ENCODE peak calls at places on chromosomes 1 and 21, in ten cellular contexts. One of them, this sample, is unnamed.

GRCh38 chr1:69081671-69082070 is 486.1 kb upstream of the LRRC7 start:
- DNase-seq in activated T-cell treated with anti-CD3 and anti-CD28 coated beads, Interleukin-2, amount 50 U/mL, for 1 hour: no peak
- DNase-seq in NCI-H1417: no peak
- DNase-seq in colonic mucosa: no peak
- DNase-seq in cortex of kidney: no peak
- DNase-seq in posterior cingulate gyrus: no peak
- DNase-seq in DMS153: no peak
- DNase-seq in activated CD4-positive, alpha-beta T cell treated with anti-CD3 and anti-CD28 coated beads, Interleukin-2, amount 50 U/mL, for 1 hour: no peak
- DNase-seq in T-helper 9 cell: no peak
- DNase-seq in neural crest cell: no peak
- DNase-seq in this sample: no peak

GRCh38 chr1:27536767-27537166 is 46.8 kb upstream of the WASF2 start:
- DNase-seq in activated T-cell treated with anti-CD3 and anti-CD28 coated beads, Interleukin-2, amount 50 U/mL, for 1 hour: no peak
- DNase-seq in NCI-H1417: peak; percentile 75
- DNase-seq in colonic mucosa: no peak
- DNase-seq in cortex of kidney: no peak
- DNase-seq in posterior cingulate gyrus: peak; percentile 96
- DNase-seq in DMS153: peak; percentile 28
- DNase-seq in activated CD4-positive, alpha-beta T cell treated with anti-CD3 and anti-CD28 coated beads, Interleukin-2, amount 50 U/mL, for 1 hour: no peak
- DNase-seq in T-helper 9 cell: no peak
- DNase-seq in neural crest cell: no peak
- DNase-seq in this sample: no peak

GRCh38 chr1:152002960-152003359 is 9.3 kb upstream of the S100A10 start:
- DNase-seq in activated T-cell treated with anti-CD3 and anti-CD28 coated beads, Interleukin-2, amount 50 U/mL, for 1 hour: no peak
- DNase-seq in NCI-H1417: no peak
- DNase-seq in colonic mucosa: no peak
- DNase-seq in cortex of kidney: no peak
- DNase-seq in posterior cingulate gyrus: peak; percentile 73
- DNase-seq in DMS153: no peak
- DNase-seq in activated CD4-positive, alpha-beta T cell treated with anti-CD3 and anti-CD28 coated beads, Interleukin-2, amount 50 U/mL, for 1 hour: no peak
- DNase-seq in T-helper 9 cell: no peak
- DNase-seq in neural crest cell: no peak
- DNase-seq in this sample: no peak

GRCh38 chr1:86227026-86227425 is 70.5 kb upstream of the COL24A1 start:
- DNase-seq in activated T-cell treated with anti-CD3 and anti-CD28 coated beads, Interleukin-2, amount 50 U/mL, for 1 hour: no peak
- DNase-seq in NCI-H1417: no peak
- DNase-seq in colonic mucosa: no peak
- DNase-seq in cortex of kidney: no peak
- DNase-seq in posterior cingulate gyrus: no peak
- DNase-seq in DMS153: no peak
- DNase-seq in activated CD4-positive, alpha-beta T cell treated with anti-CD3 and anti-CD28 coated beads, Interleukin-2, amount 50 U/mL, for 1 hour: no peak
- DNase-seq in T-helper 9 cell: no peak
- DNase-seq in neural crest cell: no peak
- DNase-seq in this sample: no peak

GRCh38 chr1:108082741-108083562 is 117.2 kb downstream of the SLC25A24 start:
- DNase-seq in activated T-cell treated with anti-CD3 and anti-CD28 coated beads, Interleukin-2, amount 50 U/mL, for 1 hour: no peak
- DNase-seq in NCI-H1417: peak; percentile 39
- DNase-seq in colonic mucosa: no peak
- DNase-seq in cortex of kidney: no peak
- DNase-seq in posterior cingulate gyrus: no peak
- DNase-seq in DMS153: peak; percentile 88
- DNase-seq in activated CD4-positive, alpha-beta T cell treated with anti-CD3 and anti-CD28 coated beads, Interleukin-2, amount 50 U/mL, for 1 hour: no peak
- DNase-seq in T-helper 9 cell: no peak
- DNase-seq in neural crest cell: no peak
- DNase-seq in this sample: no peak

GRCh38 chr21:41482321-41482720 is 25.6 kb downstream of the TMPRSS2 start:
- DNase-seq in activated T-cell treated with anti-CD3 and anti-CD28 coated beads, Interleukin-2, amount 50 U/mL, for 1 hour: no peak
- DNase-seq in NCI-H1417: no peak
- DNase-seq in colonic mucosa: no peak
- DNase-seq in cortex of kidney: no peak
- DNase-seq in posterior cingulate gyrus: no peak
- DNase-seq in DMS153: no peak
- DNase-seq in activated CD4-positive, alpha-beta T cell treated with anti-CD3 and anti-CD28 coated beads, Interleukin-2, amount 50 U/mL, for 1 hour: no peak
- DNase-seq in T-helper 9 cell: no peak
- DNase-seq in neural crest cell: no peak
- DNase-seq in this sample: no peak

GRCh38 chr1:164702216-164702615 is 143.2 kb downstream of the PBX1 start:
- DNase-seq in activated T-cell treated with anti-CD3 and anti-CD28 coated beads, Interleukin-2, amount 50 U/mL, for 1 hour: no peak
- DNase-seq in NCI-H1417: no peak
- DNase-seq in colonic mucosa: no peak
- DNase-seq in cortex of kidney: no peak
- DNase-seq in posterior cingulate gyrus: no peak
- DNase-seq in DMS153: peak; percentile 41
- DNase-seq in activated CD4-positive, alpha-beta T cell treated with anti-CD3 and anti-CD28 coated beads, Interleukin-2, amount 50 U/mL, for 1 hour: no peak
- DNase-seq in T-helper 9 cell: no peak
- DNase-seq in neural crest cell: no peak
- DNase-seq in this sample: no peak

GRCh38 chr1:222240536-222241181 is 307.2 kb downstream of the HHIPL2 start:
- DNase-seq in activated T-cell treated with anti-CD3 and anti-CD28 coated beads, Interleukin-2, amount 50 U/mL, for 1 hour: no peak
- DNase-seq in NCI-H1417: peak; percentile 69
- DNase-seq in colonic mucosa: no peak
- DNase-seq in cortex of kidney: no peak
- DNase-seq in posterior cingulate gyrus: no peak
- DNase-seq in DMS153: no peak
- DNase-seq in activated CD4-positive, alpha-beta T cell treated with anti-CD3 and anti-CD28 coated beads, Interleukin-2, amount 50 U/mL, for 1 hour: no peak
- DNase-seq in T-helper 9 cell: no peak
- DNase-seq in neural crest cell: no peak
- DNase-seq in this sample: no peak

GRCh38 chr1:22380024-22380785 is 71.4 kb upstream of the ZBTB40 start:
- DNase-seq in activated T-cell treated with anti-CD3 and anti-CD28 coated beads, Interleukin-2, amount 50 U/mL, for 1 hour: no peak
- DNase-seq in NCI-H1417: no peak
- DNase-seq in colonic mucosa: no peak
- DNase-seq in cortex of kidney: no peak
- DNase-seq in posterior cingulate gyrus: no peak
- DNase-seq in DMS153: no peak
- DNase-seq in activated CD4-positive, alpha-beta T cell treated with anti-CD3 and anti-CD28 coated beads, Interleukin-2, amount 50 U/mL, for 1 hour: no peak
- DNase-seq in T-helper 9 cell: no peak
- DNase-seq in neural crest cell: no peak
- DNase-seq in this sample: no peak

GRCh38 chr1:3074297-3074741 is 5.3 kb downstream of the PRDM16 start:
- DNase-seq in activated T-cell treated with anti-CD3 and anti-CD28 coated beads, Interleukin-2, amount 50 U/mL, for 1 hour: no peak
- DNase-seq in NCI-H1417: no peak
- DNase-seq in colonic mucosa: no peak
- DNase-seq in cortex of kidney: no peak
- DNase-seq in posterior cingulate gyrus: no peak
- DNase-seq in DMS153: no peak
- DNase-seq in activated CD4-positive, alpha-beta T cell treated with anti-CD3 and anti-CD28 coated beads, Interleukin-2, amount 50 U/mL, for 1 hour: no peak
- DNase-seq in T-helper 9 cell: no peak
- DNase-seq in neural crest cell: no peak
- DNase-seq in this sample: no peak

GRCh38 chr1:153364181-153364580 is 6.5 kb downstream of the S100A9 start:
- DNase-seq in activated T-cell treated with anti-CD3 and anti-CD28 coated beads, Interleukin-2, amount 50 U/mL, for 1 hour: no peak
- DNase-seq in NCI-H1417: no peak
- DNase-seq in colonic mucosa: peak; percentile 9
- DNase-seq in cortex of kidney: no peak
- DNase-seq in posterior cingulate gyrus: no peak
- DNase-seq in DMS153: no peak
- DNase-seq in activated CD4-positive, alpha-beta T cell treated with anti-CD3 and anti-CD28 coated beads, Interleukin-2, amount 50 U/mL, for 1 hour: no peak
- DNase-seq in T-helper 9 cell: no peak
- DNase-seq in neural crest cell: no peak
- DNase-seq in this sample: no peak

GRCh38 chr1:204077979-204078696 is 5.2 kb downstream of the SOX13 start:
- DNase-seq in activated T-cell treated with anti-CD3 and anti-CD28 coated beads, Interleukin-2, amount 50 U/mL, for 1 hour: no peak
- DNase-seq in NCI-H1417: peak; percentile 89
- DNase-seq in colonic mucosa: no peak
- DNase-seq in cortex of kidney: no peak
- DNase-seq in posterior cingulate gyrus: no peak
- DNase-seq in DMS153: peak; percentile 98
- DNase-seq in activated CD4-positive, alpha-beta T cell treated with anti-CD3 and anti-CD28 coated beads, Interleukin-2, amount 50 U/mL, for 1 hour: no peak
- DNase-seq in T-helper 9 cell: no peak
- DNase-seq in neural crest cell: no peak
- DNase-seq in this sample: peak; percentile 55

GRCh38 chr1:7225711-7226505 is 440.7 kb downstream of the CAMTA1 start:
- DNase-seq in activated T-cell treated with anti-CD3 and anti-CD28 coated beads, Interleukin-2, amount 50 U/mL, for 1 hour: no peak
- DNase-seq in NCI-H1417: no peak
- DNase-seq in colonic mucosa: peak; percentile 2
- DNase-seq in cortex of kidney: no peak
- DNase-seq in posterior cingulate gyrus: no peak
- DNase-seq in DMS153: no peak
- DNase-seq in activated CD4-positive, alpha-beta T cell treated with anti-CD3 and anti-CD28 coated beads, Interleukin-2, amount 50 U/mL, for 1 hour: no peak
- DNase-seq in T-helper 9 cell: no peak
- DNase-seq in neural crest cell: no peak
- DNase-seq in this sample: no peak

GRCh38 chr1:79875187-79875586 is 868.7 kb upstream of the ADGRL4 start:
- DNase-seq in activated T-cell treated with anti-CD3 and anti-CD28 coated beads, Interleukin-2, amount 50 U/mL, for 1 hour: no peak
- DNase-seq in NCI-H1417: no peak
- DNase-seq in colonic mucosa: no peak
- DNase-seq in cortex of kidney: no peak
- DNase-seq in posterior cingulate gyrus: no peak
- DNase-seq in DMS153: no peak
- DNase-seq in activated CD4-positive, alpha-beta T cell treated with anti-CD3 and anti-CD28 coated beads, Interleukin-2, amount 50 U/mL, for 1 hour: no peak
- DNase-seq in T-helper 9 cell: no peak
- DNase-seq in neural crest cell: no peak
- DNase-seq in this sample: no peak

GRCh38 chr1:241776911-241777310 is 71.1 kb upstream of the EXO1 start:
- DNase-seq in activated T-cell treated with anti-CD3 and anti-CD28 coated beads, Interleukin-2, amount 50 U/mL, for 1 hour: no peak
- DNase-seq in NCI-H1417: no peak
- DNase-seq in colonic mucosa: no peak
- DNase-seq in cortex of kidney: no peak
- DNase-seq in posterior cingulate gyrus: no peak
- DNase-seq in DMS153: no peak
- DNase-seq in activated CD4-positive, alpha-beta T cell treated with anti-CD3 and anti-CD28 coated beads, Interleukin-2, amount 50 U/mL, for 1 hour: no peak
- DNase-seq in T-helper 9 cell: no peak
- DNase-seq in neural crest cell: no peak
- DNase-seq in this sample: no peak

GRCh38 chr1:207868252-207868768 is 42.6 kb downstream of the CD34 start:
- DNase-seq in activated T-cell treated with anti-CD3 and anti-CD28 coated beads, Interleukin-2, amount 50 U/mL, for 1 hour: peak; percentile 31
- DNase-seq in NCI-H1417: peak; percentile 60
- DNase-seq in colonic mucosa: peak; percentile 81
- DNase-seq in cortex of kidney: no peak
- DNase-seq in posterior cingulate gyrus: peak; percentile 83
- DNase-seq in DMS153: peak; percentile 11
- DNase-seq in activated CD4-positive, alpha-beta T cell treated with anti-CD3 and anti-CD28 coated beads, Interleukin-2, amount 50 U/mL, for 1 hour: no peak
- DNase-seq in T-helper 9 cell: no peak
- DNase-seq in neural crest cell: no peak
- DNase-seq in this sample: no peak

GRCh38 chr1:151989131-151989868 is 4.4 kb downstream of the S100A10 start:
- DNase-seq in activated T-cell treated with anti-CD3 and anti-CD28 coated beads, Interleukin-2, amount 50 U/mL, for 1 hour: peak; percentile 39
- DNase-seq in NCI-H1417: no peak
- DNase-seq in colonic mucosa: peak; percentile 84
- DNase-seq in cortex of kidney: no peak
- DNase-seq in posterior cingulate gyrus: no peak
- DNase-seq in DMS153: no peak
- DNase-seq in activated CD4-positive, alpha-beta T cell treated with anti-CD3 and anti-CD28 coated beads, Interleukin-2, amount 50 U/mL, for 1 hour: peak; percentile 35
- DNase-seq in T-helper 9 cell: no peak
- DNase-seq in neural crest cell: no peak
- DNase-seq in this sample: peak; percentile 51

GRCh38 chr21:16241500-16241963 is 511.8 kb downstream of the USP25 start:
- DNase-seq in activated T-cell treated with anti-CD3 and anti-CD28 coated beads, Interleukin-2, amount 50 U/mL, for 1 hour: no peak
- DNase-seq in NCI-H1417: peak; percentile 35
- DNase-seq in colonic mucosa: no peak
- DNase-seq in cortex of kidney: no peak
- DNase-seq in posterior cingulate gyrus: no peak
- DNase-seq in DMS153: no peak
- DNase-seq in activated CD4-positive, alpha-beta T cell treated with anti-CD3 and anti-CD28 coated beads, Interleukin-2, amount 50 U/mL, for 1 hour: no peak
- DNase-seq in T-helper 9 cell: no peak
- DNase-seq in neural crest cell: no peak
- DNase-seq in this sample: no peak

GRCh38 chr1:94926365-94926914 is 470 bp downstream of the CNN3 start:
- DNase-seq in activated T-cell treated with anti-CD3 and anti-CD28 coated beads, Interleukin-2, amount 50 U/mL, for 1 hour: peak; percentile 47
- DNase-seq in NCI-H1417: peak; percentile 91
- DNase-seq in colonic mucosa: peak; percentile 60
- DNase-seq in cortex of kidney: no peak
- DNase-seq in posterior cingulate gyrus: no peak
- DNase-seq in DMS153: peak; percentile 65
- DNase-seq in activated CD4-positive, alpha-beta T cell treated with anti-CD3 and anti-CD28 coated beads, Interleukin-2, amount 50 U/mL, for 1 hour: peak; percentile 5
- DNase-seq in T-helper 9 cell: peak; percentile 3
- DNase-seq in neural crest cell: peak; percentile 62
- DNase-seq in this sample: peak; percentile 20

GRCh38 chr1:98783821-98784220 is 122.3 kb downstream of the SNX7 start:
- DNase-seq in activated T-cell treated with anti-CD3 and anti-CD28 coated beads, Interleukin-2, amount 50 U/mL, for 1 hour: no peak
- DNase-seq in NCI-H1417: no peak
- DNase-seq in colonic mucosa: no peak
- DNase-seq in cortex of kidney: no peak
- DNase-seq in posterior cingulate gyrus: peak; percentile 63
- DNase-seq in DMS153: no peak
- DNase-seq in activated CD4-positive, alpha-beta T cell treated with anti-CD3 and anti-CD28 coated beads, Interleukin-2, amount 50 U/mL, for 1 hour: no peak
- DNase-seq in T-helper 9 cell: no peak
- DNase-seq in neural crest cell: no peak
- DNase-seq in this sample: no peak

GRCh38 chr1:193104906-193105820 is at the start of gene GLRX2:
- DNase-seq in activated T-cell treated with anti-CD3 and anti-CD28 coated beads, Interleukin-2, amount 50 U/mL, for 1 hour: peak; percentile 70
- DNase-seq in NCI-H1417: peak; percentile 84
- DNase-seq in colonic mucosa: peak; percentile 89
- DNase-seq in cortex of kidney: peak; percentile 30
- DNase-seq in posterior cingulate gyrus: peak; percentile 96
- DNase-seq in DMS153: peak; percentile 81
- DNase-seq in activated CD4-positive, alpha-beta T cell treated with anti-CD3 and anti-CD28 coated beads, Interleukin-2, amount 50 U/mL, for 1 hour: peak; percentile 63
- DNase-seq in T-helper 9 cell: peak; percentile 50
- DNase-seq in neural crest cell: peak; percentile 71
- DNase-seq in this sample: peak; percentile 84

GRCh38 chr1:203166192-203166940 is 9.3 kb downstream of the MYBPH start:
- DNase-seq in activated T-cell treated with anti-CD3 and anti-CD28 coated beads, Interleukin-2, amount 50 U/mL, for 1 hour: no peak
- DNase-seq in NCI-H1417: no peak
- DNase-seq in colonic mucosa: peak; percentile 59
- DNase-seq in cortex of kidney: no peak
- DNase-seq in posterior cingulate gyrus: peak; percentile 53
- DNase-seq in DMS153: no peak
- DNase-seq in activated CD4-positive, alpha-beta T cell treated with anti-CD3 and anti-CD28 coated beads, Interleukin-2, amount 50 U/mL, for 1 hour: no peak
- DNase-seq in T-helper 9 cell: no peak
- DNase-seq in neural crest cell: no peak
- DNase-seq in this sample: peak; percentile 60

GRCh38 chr1:165543651-165544452 is at the start of gene LRRC52:
- DNase-seq in activated T-cell treated with anti-CD3 and anti-CD28 coated beads, Interleukin-2, amount 50 U/mL, for 1 hour: no peak
- DNase-seq in NCI-H1417: peak; percentile 10
- DNase-seq in colonic mucosa: no peak
- DNase-seq in cortex of kidney: no peak
- DNase-seq in posterior cingulate gyrus: no peak
- DNase-seq in DMS153: peak; percentile 92
- DNase-seq in activated CD4-positive, alpha-beta T cell treated with anti-CD3 and anti-CD28 coated beads, Interleukin-2, amount 50 U/mL, for 1 hour: no peak
- DNase-seq in T-helper 9 cell: no peak
- DNase-seq in neural crest cell: no peak
- DNase-seq in this sample: peak; percentile 17

GRCh38 chr1:94713472-94714141 is 106.5 kb upstream of the SLC44A3 start:
- DNase-seq in activated T-cell treated with anti-CD3 and anti-CD28 coated beads, Interleukin-2, amount 50 U/mL, for 1 hour: no peak
- DNase-seq in NCI-H1417: no peak
- DNase-seq in colonic mucosa: peak; percentile 83
- DNase-seq in cortex of kidney: no peak
- DNase-seq in posterior cingulate gyrus: peak; percentile 85
- DNase-seq in DMS153: peak; percentile 36
- DNase-seq in activated CD4-positive, alpha-beta T cell treated with anti-CD3 and anti-CD28 coated beads, Interleukin-2, amount 50 U/mL, for 1 hour: no peak
- DNase-seq in T-helper 9 cell: no peak
- DNase-seq in neural crest cell: no peak
- DNase-seq in this sample: peak; percentile 81

GRCh38 chr1:153362187-153362586 is 4.5 kb downstream of the S100A9 start:
- DNase-seq in activated T-cell treated with anti-CD3 and anti-CD28 coated beads, Interleukin-2, amount 50 U/mL, for 1 hour: no peak
- DNase-seq in NCI-H1417: no peak
- DNase-seq in colonic mucosa: no peak
- DNase-seq in cortex of kidney: no peak
- DNase-seq in posterior cingulate gyrus: no peak
- DNase-seq in DMS153: no peak
- DNase-seq in activated CD4-positive, alpha-beta T cell treated with anti-CD3 and anti-CD28 coated beads, Interleukin-2, amount 50 U/mL, for 1 hour: no peak
- DNase-seq in T-helper 9 cell: no peak
- DNase-seq in neural crest cell: no peak
- DNase-seq in this sample: no peak

GRCh38 chr1:110337704-110338199 is 1.4 kb upstream of the RBM15 start:
- DNase-seq in activated T-cell treated with anti-CD3 and anti-CD28 coated beads, Interleukin-2, amount 50 U/mL, for 1 hour: peak; percentile 52
- DNase-seq in NCI-H1417: peak; percentile 78
- DNase-seq in colonic mucosa: peak; percentile 67
- DNase-seq in cortex of kidney: no peak
- DNase-seq in posterior cingulate gyrus: peak; percentile 83
- DNase-seq in DMS153: peak; percentile 47
- DNase-seq in activated CD4-positive, alpha-beta T cell treated with anti-CD3 and anti-CD28 coated beads, Interleukin-2, amount 50 U/mL, for 1 hour: peak; percentile 34
- DNase-seq in T-helper 9 cell: peak; percentile 17
- DNase-seq in neural crest cell: peak; percentile 30
- DNase-seq in this sample: peak; percentile 72

This sample was measured in HT-29.